ENCODE peak calls at places on chromosomes 12 and 14, in four cellular contexts. S, E, N and Y are unnamed samples.

GRCh38 chr12:116879509-116880212 is 1.6 kb downstream of the HRK start:
- DNase-seq in S (no peak), E (no peak), N (no peak), Y (no peak)

GRCh38 chr12:123233505-123234299 is 466 bp downstream of the MTRFR start:
- DNase-seq in S (no peak), E (no peak), N (no peak), Y (no peak)

GRCh38 chr12:90970471-90970870 is 15.5 kb upstream of the CCER1 start:
- DNase-seq in S (no peak), E (peak; percentile 48), N (no peak), Y (peak; percentile 8)

GRCh38 chr14:69475194-69475818 is 9.2 kb upstream of the PLEKHD1 start:
- DNase-seq in S (no peak), E (peak; percentile 16), N (no peak), Y (no peak)

GRCh38 chr14:68637106-68638021 is 155.5 kb downstream of the ZFP36L1 start:
- DNase-seq in S (peak; percentile 65), E (no peak), N (peak; percentile 39), Y (no peak)

GRCh38 chr14:52694761-52695480 is 437 bp downstream of the ERO1A start:
- DNase-seq in S (peak; percentile 74), E (peak; percentile 66), N (peak; percentile 27), Y (peak; percentile 34)

GRCh38 chr12:32025906-32026305 is 66.7 kb downstream of the RESF1 start:
- DNase-seq in S (no peak), E (peak; percentile 50), N (no peak), Y (no peak)

GRCh38 chr12:65646127-65646643 is 178.1 kb upstream of the HMGA2 start:
- DNase-seq in S (no peak), E (no peak), N (no peak), Y (no peak)

GRCh38 chr12:96233168-96233567 is 39.0 kb downstream of the ELK3 start:
- DNase-seq in S (peak; percentile 77), E (no peak), N (peak; percentile 67), Y (no peak)

DNA sequence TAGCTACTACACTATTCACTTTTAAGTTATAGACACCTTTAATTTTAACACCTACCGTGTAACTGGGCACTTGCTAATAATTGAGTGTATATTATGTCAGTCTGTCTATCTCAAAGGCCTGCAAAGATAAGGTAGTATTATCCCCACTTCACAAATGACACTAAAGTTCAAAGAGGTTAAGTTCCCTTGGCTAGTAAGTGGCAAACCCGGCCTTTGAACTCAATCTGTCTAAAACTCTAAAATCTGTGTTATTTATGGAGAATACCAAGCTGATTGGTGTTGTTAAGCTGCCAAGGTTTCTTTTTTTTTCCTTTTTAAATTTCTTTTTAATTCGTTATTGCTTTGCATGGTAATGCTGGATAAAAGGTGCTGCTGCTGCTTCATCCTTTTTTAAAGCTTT is 37.7 kb downstream of the YLPM1 start:
- DNase-seq in S (no peak), E (peak; percentile 7), N (no peak), Y (no peak)
- H3K27ac ChIP-seq in S (no peak overlapping the region), E (no peak overlapping the region), N (no peak overlapping the region), Y (no peak overlapping the region)

GRCh38 chr12:11863478-11863906 is 207.2 kb upstream of the BCL2L14 start:
- DNase-seq in S (peak; percentile 80), E (no peak), N (peak; percentile 33), Y (no peak)

GRCh38 chr12:11863988-11864387 is 206.8 kb upstream of the BCL2L14 start:
- DNase-seq in S (no peak), E (peak; percentile 41), N (no peak), Y (no peak)

GRCh38 chr12:11861155-11861863 is 209.4 kb upstream of the BCL2L14 start:
- DNase-seq in S (no peak), E (no peak), N (no peak), Y (no peak)

GRCh38 chr12:11861864-11862600 is 208.7 kb upstream of the BCL2L14 start:
- DNase-seq in S (no peak), E (no peak), N (no peak), Y (no peak)

GRCh38 chr12:11862794-11863193 is 207.9 kb upstream of the BCL2L14 start:
- DNase-seq in S (no peak), E (no peak), N (no peak), Y (no peak)
- H3K9me3 ChIP-seq in S (no peaks in the 10 kb centered on the region), E (no peaks in the 10 kb centered on the region), N (peaks cover 11% of the 10 kb centered on the region), Y (peaks cover 3% of the 10 kb centered on the region)

DNA sequence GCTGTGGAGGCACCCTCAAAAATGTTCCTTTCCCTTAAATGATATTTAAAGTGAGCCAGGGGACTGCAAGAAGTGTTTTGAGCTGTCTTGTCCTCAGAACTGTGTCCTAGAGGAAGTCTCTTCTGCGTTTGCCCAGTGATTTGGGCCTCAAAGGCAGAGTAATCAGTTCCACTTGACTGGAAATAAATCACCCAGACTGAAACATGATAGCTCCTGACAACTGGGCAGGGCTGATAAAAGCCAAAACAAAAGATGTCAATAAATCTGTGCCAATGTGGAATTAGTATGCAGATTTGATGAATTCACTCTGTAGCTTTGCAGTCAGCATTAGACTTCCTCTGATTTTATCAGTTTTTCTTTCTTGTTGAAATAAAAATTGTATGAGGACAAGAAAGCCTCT is 180.6 kb downstream of the ERC1 start:
- DNase-seq in S (no peak), E (peak; percentile 37), N (no peak), Y (peak; percentile 48)
- H3K4me1 ChIP-seq in S (no peaks in the 10 kb centered on the region), E (no peaks in the 10 kb centered on the region), N (peaks cover 27% of the 10 kb centered on the region), Y (peaks cover 45% of the 10 kb centered on the region)

GRCh38 chr14:102540310-102541028 is 30.9 kb upstream of the ANKRD9 start:
- DNase-seq in S (no peak), E (no peak), N (no peak), Y (peak; percentile 87)
- H3K27ac ChIP-seq in S (no peak overlapping the region), E (peak overlapping the region; percentile 24), N (no peak overlapping the region), Y (peak overlapping the region; percentile 61)

GRCh38 chr12:34339922-34340321 is 317.6 kb downstream of the ALG10 start:
- DNase-seq in S (no peak), E (no peak), N (no peak), Y (no peak)
- H3K9me3 ChIP-seq in S (no peaks in the 10 kb centered on the region), E (peaks cover 9% of the 10 kb centered on the region), N (no peaks in the 10 kb centered on the region), Y (no peaks in the 10 kb centered on the region)